ENCODE peak calls at places on chromosome 13, in nine cellular contexts. D, X, H, M, Q, C, O, U and A are unnamed samples.

GRCh38 chr13:73224708-73225107 is 165.9 kb downstream of the KLF5 start:
- DNase-seq in Q (no peak), M (no peak), X (no peak), C (peak), U (no peak), D (no peak), H (no peak), O (no peak), A (no peak)

GRCh38 chr13:38697628-38698333 is 10.9 kb downstream of the FREM2 start:
- DNase-seq in U (peak), H (no peak), C (no peak), D (no peak), X (no peak), Q (no peak), M (peak), O (peak), A (no peak)

GRCh38 chr13:114230117-114230516 is 4.6 kb upstream of the CDC16 start:
- DNase-seq in C (peak), Q (no peak), X (no peak), M (no peak), O (no peak), D (no peak), U (peak), H (no peak), A (no peak)

GRCh38 chr13:53545340-53545941 is 516.8 kb downstream of the OLFM4 start:
- DNase-seq in D (no peak), U (peak), Q (no peak), M (no peak), C (no peak), H (no peak), O (no peak), X (no peak), A (no peak)

GRCh38 chr13:83248751-83249150 is 633.5 kb downstream of the SLITRK1 start:
- DNase-seq in U (no peak), O (no peak), H (no peak), X (no peak), D (no peak), C (peak), M (no peak), Q (no peak), A (no peak)

GRCh38 chr13:46666727-46667456 is 113.9 kb downstream of the LRCH1 start:
- DNase-seq in M (no peak), Q (peak), C (no peak), D (no peak), X (no peak), H (no peak), U (peak), O (peak), A (no peak)

GRCh38 chr13:34156841-34157365 is 339.0 kb downstream of the RFC3 start:
- DNase-seq in Q (peak), H (peak), U (no peak), C (peak), D (no peak), X (no peak), O (peak), M (peak), A (peak)

GRCh38 chr13:26658491-26658890 is 101.0 kb downstream of the WASF3 start:
- DNase-seq in D (no peak), H (no peak), U (no peak), M (no peak), X (no peak), C (no peak), Q (no peak), O (no peak), A (no peak)

GRCh38 chr13:99086869-99087129 is 108.9 kb upstream of the DOCK9 start:
- DNase-seq in M (no peak), Q (no peak), O (peak), X (no peak), U (no peak), D (peak), H (peak), C (no peak), A (peak)

GRCh38 chr13:25874907-25875306 is 176.9 kb downstream of the SHISA2 start:
- DNase-seq in H (no peak), X (peak), C (no peak), D (peak), M (no peak), U (no peak), O (no peak), Q (no peak), A (peak)

GRCh38 chr13:48562296-48563066 is 29.6 kb upstream of the RCBTB2 start:
- DNase-seq in Q (no peak), D (peak), H (no peak), X (peak), M (no peak), O (no peak), U (no peak), C (no peak), A (peak)

GRCh38 chr13:44790289-44790688 is 199.0 kb downstream of the NUFIP1 start:
- DNase-seq in U (peak), D (no peak), C (no peak), M (no peak), X (no peak), Q (no peak), H (no peak), O (no peak), A (no peak)

GRCh38 chr13:109957875-109958274 is 171.5 kb upstream of the IRS2 start:
- DNase-seq in X (no peak), H (no peak), Q (no peak), O (no peak), D (no peak), M (no peak), C (no peak), U (no peak), A (no peak)

GRCh38 chr13:30412351-30412750 is 9.9 kb upstream of the UBE2L5 start:
- DNase-seq in H (no peak), Q (no peak), M (no peak), D (no peak), C (no peak), O (no peak), U (no peak), X (no peak), A (no peak)

GRCh38 chr13:95898256-95898655 is 154.9 kb downstream of the UGGT2 start:
- DNase-seq in O (no peak), C (no peak), X (no peak), D (no peak), Q (no peak), M (no peak), U (no peak), H (no peak), A (no peak)

GRCh38 chr13:106484755-106485193 is 50.7 kb downstream of the EFNB2 start:
- DNase-seq in H (no peak), D (no peak), O (no peak), U (no peak), X (no peak), C (peak), M (no peak), Q (no peak), A (no peak)

GRCh38 chr13:91459485-91459884 is 61.1 kb downstream of the GPC5 start:
- DNase-seq in D (no peak), Q (no peak), O (no peak), C (no peak), M (no peak), H (no peak), X (no peak), U (no peak), A (no peak)

GRCh38 chr13:105778196-105778595 is 757.3 kb downstream of the EFNB2 start:
- DNase-seq in X (no peak), U (no peak), C (no peak), H (no peak), Q (no peak), O (no peak), D (no peak), M (no peak), A (no peak)

GRCh38 chr13:97191143-97191542 is 31.0 kb upstream of the MBNL2 start:
- DNase-seq in D (no peak), M (no peak), H (no peak), Q (no peak), O (no peak), X (no peak), C (no peak), U (no peak), A (no peak)

GRCh38 chr13:19362946-19363510 is 181.4 kb upstream of the TUBA3C start:
- DNase-seq in M (no peak), Q (no peak), C (no peak), H (no peak), D (no peak), O (no peak), U (no peak), X (no peak), A (no peak)

GRCh38 chr13:98664510-98664909 is 87.6 kb upstream of the STK24 start:
- DNase-seq in U (no peak), M (no peak), C (no peak), D (no peak), H (no peak), X (no peak), Q (no peak), O (no peak), A (no peak)

GRCh38 chr13:20340759-20341161 is 108.6 kb upstream of the GJB6 start:
- DNase-seq in U (no peak), X (no peak), H (no peak), O (no peak), Q (no peak), M (peak), D (no peak), C (peak), A (no peak)

GRCh38 chr13:77026255-77026782 is 640 bp downstream of the FBXL3 start:
- DNase-seq in H (peak), X (peak), Q (peak), D (peak), C (peak), O (peak), M (peak), U (peak), A (peak)

GRCh38 chr13:49539313-49539712 is 43.6 kb downstream of the PHF11 start:
- DNase-seq in D (no peak), X (no peak), C (no peak), M (no peak), Q (no peak), H (no peak), O (no peak), U (no peak), A (no peak)

GRCh38 chr13:35763805-35764170 is 287.3 kb upstream of the MAB21L1 start:
- DNase-seq in X (no peak), H (no peak), D (no peak), Q (no peak), M (no peak), C (no peak), U (no peak), O (no peak), A (no peak)

GRCh38 chr13:45705936-45706335 is 3.8 kb downstream of the CBY2 start:
- DNase-seq in M (no peak), X (no peak), D (no peak), O (no peak), Q (no peak), C (no peak), H (no peak), U (no peak), A (no peak)

GRCh38 chr13:42215578-42216421 is 56.2 kb upstream of the AKAP11 start:
- DNase-seq in X (no peak), H (peak), Q (peak), U (peak), O (peak), C (peak), M (no peak), D (no peak), A (peak)

GRCh38 chr13:39263033-39263432 is 224.8 kb downstream of the NHLRC3 start:
- DNase-seq in U (peak), O (peak), C (peak), M (peak), X (no peak), Q (peak), H (peak), D (no peak), A (peak)